ENCODE peak calls at places on chromosome X, in ten cellular contexts. One of them, this sample, is unnamed.

GRCh38 chrX:40514376-40514775 is 66.4 kb upstream of the ATP6AP2 start:
- DNase-seq in body of pancreas: no peak
- DNase-seq in mucosa of gallbladder: no peak
- DNase-seq in naive thymus-derived CD8-positive, alpha-beta T cell: no peak
- DNase-seq in NCI-H1436: no peak
- DNase-seq in OCI-LY7: no peak
- DNase-seq in AG10803: no peak
- DNase-seq in SK-N-SH: no peak
- DNase-seq in psoas muscle: no peak
- DNase-seq in heart left ventricle: no peak
- DNase-seq in this sample: no peak

GRCh38 chrX:39730671-39731389 is 366.9 kb downstream of the BCOR start:
- DNase-seq in OCI-LY7: peak; percentile 65
- DNase-seq in SK-N-SH: peak; percentile 63
- DNase-seq in NCI-H1436: no peak
- DNase-seq in psoas muscle: peak; percentile 67
- DNase-seq in AG10803: peak; percentile 90
- DNase-seq in naive thymus-derived CD8-positive, alpha-beta T cell: peak; percentile 30
- DNase-seq in heart left ventricle: peak; percentile 77
- DNase-seq in body of pancreas: peak; percentile 77
- DNase-seq in mucosa of gallbladder: peak; percentile 66
- DNase-seq in this sample: peak; percentile 94

GRCh38 chrX:150715180-150715579 is 22.0 kb downstream of the MTMR1 start:
- DNase-seq in NCI-H1436: no peak
- DNase-seq in naive thymus-derived CD8-positive, alpha-beta T cell: no peak
- DNase-seq in SK-N-SH: no peak
- DNase-seq in psoas muscle: no peak
- DNase-seq in mucosa of gallbladder: no peak
- DNase-seq in heart left ventricle: no peak
- DNase-seq in OCI-LY7: no peak
- DNase-seq in AG10803: no peak
- DNase-seq in body of pancreas: no peak
- DNase-seq in this sample: no peak

GRCh38 chrX:42466706-42467105 is 311.3 kb downstream of the PPP1R2C start:
- DNase-seq in AG10803: no peak
- DNase-seq in psoas muscle: no peak
- DNase-seq in naive thymus-derived CD8-positive, alpha-beta T cell: no peak
- DNase-seq in mucosa of gallbladder: no peak
- DNase-seq in NCI-H1436: no peak
- DNase-seq in body of pancreas: no peak
- DNase-seq in OCI-LY7: no peak
- DNase-seq in heart left ventricle: no peak
- DNase-seq in SK-N-SH: no peak
- DNase-seq in this sample: no peak

GRCh38 chrX:96707829-96708228 is 23.2 kb downstream of the DIAPH2 start:
- DNase-seq in heart left ventricle: no peak
- DNase-seq in psoas muscle: no peak
- DNase-seq in OCI-LY7: no peak
- DNase-seq in SK-N-SH: no peak
- DNase-seq in body of pancreas: no peak
- DNase-seq in NCI-H1436: no peak
- DNase-seq in mucosa of gallbladder: no peak
- DNase-seq in naive thymus-derived CD8-positive, alpha-beta T cell: no peak
- DNase-seq in AG10803: no peak
- DNase-seq in this sample: no peak

GRCh38 chrX:149274516-149275105 is 230.5 kb downstream of the IDS start:
- DNase-seq in psoas muscle: no peak
- DNase-seq in SK-N-SH: no peak
- DNase-seq in body of pancreas: no peak
- DNase-seq in AG10803: no peak
- DNase-seq in NCI-H1436: no peak
- DNase-seq in mucosa of gallbladder: no peak
- DNase-seq in naive thymus-derived CD8-positive, alpha-beta T cell: no peak
- DNase-seq in heart left ventricle: peak; percentile 29
- DNase-seq in OCI-LY7: no peak
- DNase-seq in this sample: no peak

GRCh38 chrX:80246273-80246672 is 174.0 kb upstream of the TENT5D start:
- DNase-seq in AG10803: no peak
- DNase-seq in NCI-H1436: no peak
- DNase-seq in naive thymus-derived CD8-positive, alpha-beta T cell: no peak
- DNase-seq in mucosa of gallbladder: no peak
- DNase-seq in OCI-LY7: no peak
- DNase-seq in heart left ventricle: no peak
- DNase-seq in body of pancreas: no peak
- DNase-seq in psoas muscle: no peak
- DNase-seq in SK-N-SH: peak; percentile 18
- DNase-seq in this sample: no peak

GRCh38 chrX:17372052-17372451 is 2.9 kb upstream of the NHS start:
- DNase-seq in psoas muscle: no peak
- DNase-seq in NCI-H1436: no peak
- DNase-seq in OCI-LY7: no peak
- DNase-seq in SK-N-SH: no peak
- DNase-seq in naive thymus-derived CD8-positive, alpha-beta T cell: no peak
- DNase-seq in body of pancreas: no peak
- DNase-seq in AG10803: no peak
- DNase-seq in heart left ventricle: no peak
- DNase-seq in mucosa of gallbladder: no peak
- DNase-seq in this sample: no peak

GRCh38 chrX:132090370-132091152 is 37.3 kb downstream of the FRMD7 start:
- DNase-seq in heart left ventricle: no peak
- DNase-seq in naive thymus-derived CD8-positive, alpha-beta T cell: no peak
- DNase-seq in body of pancreas: no peak
- DNase-seq in SK-N-SH: no peak
- DNase-seq in NCI-H1436: no peak
- DNase-seq in OCI-LY7: no peak
- DNase-seq in psoas muscle: no peak
- DNase-seq in AG10803: no peak
- DNase-seq in mucosa of gallbladder: no peak
- DNase-seq in this sample: no peak

GRCh38 chrX:146477341-146477740 is 332.2 kb upstream of the CXorf51B start:
- DNase-seq in psoas muscle: no peak
- DNase-seq in NCI-H1436: no peak
- DNase-seq in heart left ventricle: no peak
- DNase-seq in AG10803: no peak
- DNase-seq in OCI-LY7: no peak
- DNase-seq in SK-N-SH: no peak
- DNase-seq in mucosa of gallbladder: no peak
- DNase-seq in body of pancreas: no peak
- DNase-seq in naive thymus-derived CD8-positive, alpha-beta T cell: no peak
- DNase-seq in this sample: no peak

GRCh38 chrX:46198858-46199257 is 346.4 kb downstream of the ZNF674 start:
- DNase-seq in SK-N-SH: no peak
- DNase-seq in psoas muscle: no peak
- DNase-seq in NCI-H1436: no peak
- DNase-seq in mucosa of gallbladder: no peak
- DNase-seq in naive thymus-derived CD8-positive, alpha-beta T cell: no peak
- DNase-seq in OCI-LY7: no peak
- DNase-seq in heart left ventricle: no peak
- DNase-seq in body of pancreas: no peak
- DNase-seq in AG10803: no peak
- DNase-seq in this sample: no peak

GRCh38 chrX:96244955-96245354 is 439.7 kb upstream of the DIAPH2 start:
- DNase-seq in mucosa of gallbladder: no peak
- DNase-seq in OCI-LY7: no peak
- DNase-seq in AG10803: no peak
- DNase-seq in psoas muscle: no peak
- DNase-seq in SK-N-SH: no peak
- DNase-seq in body of pancreas: no peak
- DNase-seq in NCI-H1436: no peak
- DNase-seq in heart left ventricle: no peak
- DNase-seq in naive thymus-derived CD8-positive, alpha-beta T cell: no peak
- DNase-seq in this sample: no peak

GRCh38 chrX:21657318-21658151 is 595 bp downstream of the KLHL34 start:
- DNase-seq in NCI-H1436: no peak
- DNase-seq in heart left ventricle: peak; percentile 43
- DNase-seq in mucosa of gallbladder: no peak
- DNase-seq in AG10803: no peak
- DNase-seq in SK-N-SH: no peak
- DNase-seq in naive thymus-derived CD8-positive, alpha-beta T cell: peak; percentile 11
- DNase-seq in psoas muscle: peak; percentile 10
- DNase-seq in body of pancreas: no peak
- DNase-seq in OCI-LY7: no peak
- DNase-seq in this sample: no peak

GRCh38 chrX:18666614-18667013 is 5.3 kb downstream of the RS1 start:
- DNase-seq in AG10803: no peak
- DNase-seq in naive thymus-derived CD8-positive, alpha-beta T cell: no peak
- DNase-seq in body of pancreas: peak; percentile 9
- DNase-seq in heart left ventricle: no peak
- DNase-seq in psoas muscle: no peak
- DNase-seq in NCI-H1436: no peak
- DNase-seq in OCI-LY7: no peak
- DNase-seq in SK-N-SH: no peak
- DNase-seq in mucosa of gallbladder: no peak
- DNase-seq in this sample: no peak

GRCh38 chrX:48648299-48648698 is 35.3 kb upstream of the WAS start:
- DNase-seq in SK-N-SH: peak; percentile 49
- DNase-seq in psoas muscle: no peak
- DNase-seq in AG10803: peak; percentile 65
- DNase-seq in OCI-LY7: peak; percentile 71
- DNase-seq in heart left ventricle: no peak
- DNase-seq in mucosa of gallbladder: peak; percentile 38
- DNase-seq in body of pancreas: peak; percentile 44
- DNase-seq in naive thymus-derived CD8-positive, alpha-beta T cell: peak; percentile 23
- DNase-seq in NCI-H1436: peak; percentile 4
- DNase-seq in this sample: peak; percentile 74

GRCh38 chrX:30733852-30734660 is 80.8 kb downstream of the GK start:
- DNase-seq in heart left ventricle: no peak
- DNase-seq in psoas muscle: no peak
- DNase-seq in NCI-H1436: no peak
- DNase-seq in mucosa of gallbladder: no peak
- DNase-seq in OCI-LY7: no peak
- DNase-seq in SK-N-SH: no peak
- DNase-seq in AG10803: no peak
- DNase-seq in body of pancreas: no peak
- DNase-seq in naive thymus-derived CD8-positive, alpha-beta T cell: no peak
- DNase-seq in this sample: no peak

GRCh38 chrX:109629310-109629709 is 4.3 kb upstream of the KCNE5 start:
- DNase-seq in OCI-LY7: no peak
- DNase-seq in naive thymus-derived CD8-positive, alpha-beta T cell: no peak
- DNase-seq in body of pancreas: no peak
- DNase-seq in heart left ventricle: no peak
- DNase-seq in psoas muscle: no peak
- DNase-seq in mucosa of gallbladder: no peak
- DNase-seq in NCI-H1436: no peak
- DNase-seq in SK-N-SH: peak; percentile 36
- DNase-seq in AG10803: no peak
- DNase-seq in this sample: no peak

GRCh38 chrX:129983575-129984131 is 1.2 kb downstream of the BCORL1 start:
- DNase-seq in mucosa of gallbladder: no peak
- DNase-seq in heart left ventricle: peak; percentile 64
- DNase-seq in body of pancreas: no peak
- DNase-seq in AG10803: no peak
- DNase-seq in OCI-LY7: no peak
- DNase-seq in NCI-H1436: no peak
- DNase-seq in SK-N-SH: peak; percentile 80
- DNase-seq in psoas muscle: peak; percentile 30
- DNase-seq in naive thymus-derived CD8-positive, alpha-beta T cell: no peak
- DNase-seq in this sample: peak; percentile 65

GRCh38 chrX:3136161-3136961 is 95.1 kb downstream of the ARSF start:
- DNase-seq in heart left ventricle: no peak
- DNase-seq in SK-N-SH: no peak
- DNase-seq in NCI-H1436: no peak
- DNase-seq in naive thymus-derived CD8-positive, alpha-beta T cell: no peak
- DNase-seq in mucosa of gallbladder: no peak
- DNase-seq in psoas muscle: no peak
- DNase-seq in body of pancreas: no peak
- DNase-seq in AG10803: no peak
- DNase-seq in OCI-LY7: no peak
- DNase-seq in this sample: no peak

GRCh38 chrX:75547783-75548182 is 24.9 kb upstream of the ZDHHC15 start:
- DNase-seq in NCI-H1436: no peak
- DNase-seq in AG10803: peak; percentile 1
- DNase-seq in heart left ventricle: no peak
- DNase-seq in psoas muscle: peak; percentile 23
- DNase-seq in OCI-LY7: no peak
- DNase-seq in SK-N-SH: no peak
- DNase-seq in body of pancreas: peak; percentile 25
- DNase-seq in naive thymus-derived CD8-positive, alpha-beta T cell: no peak
- DNase-seq in mucosa of gallbladder: peak; percentile 20
- DNase-seq in this sample: peak; percentile 86

GRCh38 chrX:51891821-51892551 is 1.4 kb upstream of the MAGED1 start:
- DNase-seq in NCI-H1436: peak; percentile 23
- DNase-seq in naive thymus-derived CD8-positive, alpha-beta T cell: no peak
- DNase-seq in heart left ventricle: no peak
- DNase-seq in mucosa of gallbladder: peak; percentile 19
- DNase-seq in psoas muscle: peak; percentile 33
- DNase-seq in OCI-LY7: peak; percentile 70
- DNase-seq in body of pancreas: peak; percentile 36
- DNase-seq in SK-N-SH: peak; percentile 35
- DNase-seq in AG10803: peak; percentile 95
- DNase-seq in this sample: peak; percentile 74

GRCh38 chrX:38282044-38282443 is 45.3 kb downstream of the RPGR start:
- DNase-seq in AG10803: peak; percentile 25
- DNase-seq in psoas muscle: no peak
- DNase-seq in mucosa of gallbladder: no peak
- DNase-seq in SK-N-SH: no peak
- DNase-seq in OCI-LY7: peak; percentile 2
- DNase-seq in naive thymus-derived CD8-positive, alpha-beta T cell: no peak
- DNase-seq in NCI-H1436: no peak
- DNase-seq in body of pancreas: no peak
- DNase-seq in heart left ventricle: no peak
- DNase-seq in this sample: no peak

GRCh38 chrX:10582215-10582733 is 38.1 kb downstream of the MID1 start:
- DNase-seq in AG10803: no peak
- DNase-seq in NCI-H1436: no peak
- DNase-seq in SK-N-SH: no peak
- DNase-seq in heart left ventricle: no peak
- DNase-seq in mucosa of gallbladder: no peak
- DNase-seq in OCI-LY7: no peak
- DNase-seq in psoas muscle: no peak
- DNase-seq in body of pancreas: no peak
- DNase-seq in naive thymus-derived CD8-positive, alpha-beta T cell: no peak
- DNase-seq in this sample: no peak

GRCh38 chrX:42107495-42108139 is 184.3 kb upstream of the CASK start:
- DNase-seq in naive thymus-derived CD8-positive, alpha-beta T cell: no peak
- DNase-seq in NCI-H1436: no peak
- DNase-seq in AG10803: no peak
- DNase-seq in SK-N-SH: no peak
- DNase-seq in OCI-LY7: no peak
- DNase-seq in heart left ventricle: no peak
- DNase-seq in psoas muscle: no peak
- DNase-seq in mucosa of gallbladder: no peak
- DNase-seq in body of pancreas: no peak
- DNase-seq in this sample: no peak

GRCh38 chrX:74349387-74349786 is 45.4 kb downstream of the ZCCHC13 start:
- DNase-seq in OCI-LY7: no peak
- DNase-seq in heart left ventricle: no peak
- DNase-seq in body of pancreas: no peak
- DNase-seq in mucosa of gallbladder: no peak
- DNase-seq in NCI-H1436: no peak
- DNase-seq in naive thymus-derived CD8-positive, alpha-beta T cell: no peak
- DNase-seq in SK-N-SH: no peak
- DNase-seq in AG10803: peak; percentile 54
- DNase-seq in psoas muscle: no peak
- DNase-seq in this sample: no peak